ENCODE peak calls at places on chromosome X, in four cellular contexts. One of them, this sample, is unnamed.

GRCh38 chrX:150919401-150919800 is 20.9 kb upstream of the CD99L2 start:
- DNase-seq in heart left ventricle: no peak
- DNase-seq in B cell: no peak
- DNase-seq in suprapubic skin: no peak
- DNase-seq in this sample: no peak

GRCh38 chrX:71976753-71977152 is 66.1 kb downstream of the NHSL2 start:
- DNase-seq in heart left ventricle: no peak
- DNase-seq in B cell: no peak
- DNase-seq in suprapubic skin: no peak
- DNase-seq in this sample: no peak

GRCh38 chrX:147848009-147848408 is 63.7 kb upstream of the FMR1 start:
- DNase-seq in heart left ventricle: no peak
- DNase-seq in B cell: no peak
- DNase-seq in suprapubic skin: no peak
- DNase-seq in this sample: no peak

GRCh38 chrX:46791927-46792825 is 33.3 kb upstream of the SLC9A7 start:
- DNase-seq in heart left ventricle: no peak
- DNase-seq in B cell: no peak
- DNase-seq in suprapubic skin: no peak
- DNase-seq in this sample: no peak

GRCh38 chrX:123064053-123064452 is 120.0 kb upstream of the GRIA3 start:
- DNase-seq in heart left ventricle: no peak
- DNase-seq in B cell: no peak
- DNase-seq in suprapubic skin: no peak
- DNase-seq in this sample: no peak

GRCh38 chrX:46444011-46444410 is 101.2 kb downstream of the ZNF674 start:
- DNase-seq in heart left ventricle: no peak
- DNase-seq in B cell: no peak
- DNase-seq in suprapubic skin: no peak
- DNase-seq in this sample: no peak

GRCh38 chrX:140821280-140821679 is 111.7 kb downstream of the LINC00632 start:
- DNase-seq in heart left ventricle: no peak
- DNase-seq in B cell: no peak
- DNase-seq in suprapubic skin: no peak
- DNase-seq in this sample: no peak

GRCh38 chrX:94204524-94204923 is 530.5 kb downstream of the FAM133A start:
- DNase-seq in heart left ventricle: no peak
- DNase-seq in B cell: no peak
- DNase-seq in suprapubic skin: no peak
- DNase-seq in this sample: no peak

GRCh38 chrX:24020280-24020876 is 6.6 kb downstream of the KLHL15 start:
- DNase-seq in heart left ventricle: no peak
- DNase-seq in B cell: no peak
- DNase-seq in suprapubic skin: no peak
- DNase-seq in this sample: no peak

GRCh38 chrX:136210243-136210642 is 41.0 kb downstream of the MAP7D3 start:
- DNase-seq in heart left ventricle: no peak
- DNase-seq in B cell: peak; percentile 46
- DNase-seq in suprapubic skin: no peak
- DNase-seq in this sample: no peak

DNA sequence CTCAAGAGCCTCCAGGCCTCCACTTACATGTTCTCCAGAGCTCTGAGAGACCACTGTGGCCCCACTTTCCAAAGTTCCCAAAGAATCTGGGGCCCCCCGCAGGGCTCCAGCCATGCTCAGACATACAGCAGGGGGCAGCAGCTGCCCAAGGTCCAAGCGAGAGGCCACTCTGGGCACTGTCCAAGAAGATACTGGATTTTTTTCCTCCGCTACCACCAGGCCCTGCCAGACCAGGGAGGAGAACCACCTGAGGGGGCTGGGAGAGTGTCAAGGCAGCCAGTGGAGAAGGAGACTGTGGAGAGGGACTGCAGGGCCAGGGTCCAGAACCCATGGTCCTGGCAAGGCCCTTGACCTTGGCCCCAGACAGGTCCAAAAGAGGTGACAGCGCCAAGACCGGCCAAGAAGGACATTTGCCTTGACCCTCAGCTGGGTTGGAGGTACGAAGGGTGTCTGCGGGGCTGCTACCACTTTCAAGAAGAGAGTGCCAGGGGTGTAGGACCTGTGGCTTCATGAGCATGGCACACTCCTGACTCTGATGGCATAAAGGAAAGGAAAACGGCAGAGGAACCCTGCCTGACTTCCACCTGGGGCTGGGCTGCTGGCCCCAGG is 5.3 kb downstream of the EMD start:
- DNase-seq in heart left ventricle: no peak
- DNase-seq in B cell: no peak
- DNase-seq in suprapubic skin: peak; percentile 57
- DNase-seq in this sample: no peak
- TF ChIP-seq CTCF in heart left ventricle: peak; percentile 44
- TF ChIP-seq CTCF in B cell: no peak
- TF ChIP-seq CTCF in suprapubic skin: no peak
- TF ChIP-seq CTCF in this sample: no peak

GRCh38 chrX:120378570-120378969 is 16.7 kb downstream of the ATP1B4 start:
- DNase-seq in heart left ventricle: no peak
- DNase-seq in B cell: no peak
- DNase-seq in suprapubic skin: no peak
- DNase-seq in this sample: no peak

GRCh38 chrX:120377179-120377578 is 15.3 kb downstream of the ATP1B4 start:
- DNase-seq in heart left ventricle: no peak
- DNase-seq in B cell: no peak
- DNase-seq in suprapubic skin: no peak
- DNase-seq in this sample: no peak

GRCh38 chrX:120380699-120381098 is 18.8 kb downstream of the ATP1B4 start:
- DNase-seq in heart left ventricle: no peak
- DNase-seq in B cell: peak; percentile 30
- DNase-seq in suprapubic skin: no peak
- DNase-seq in this sample: no peak
- TF ChIP-seq CTCF in heart left ventricle: peak; percentile 12
- TF ChIP-seq CTCF in B cell: peak; percentile 63
- TF ChIP-seq CTCF in suprapubic skin: no peak
- TF ChIP-seq CTCF in this sample: no peak

GRCh38 chrX:117839544-117839943 is 277.1 kb downstream of the KLHL13 start:
- DNase-seq in heart left ventricle: no peak
- DNase-seq in B cell: no peak
- DNase-seq in suprapubic skin: no peak
- DNase-seq in this sample: no peak
- TF ChIP-seq CTCF in heart left ventricle: no peak
- TF ChIP-seq CTCF in B cell: no peak
- TF ChIP-seq CTCF in suprapubic skin: no peak
- TF ChIP-seq CTCF in this sample: no peak

DNA sequence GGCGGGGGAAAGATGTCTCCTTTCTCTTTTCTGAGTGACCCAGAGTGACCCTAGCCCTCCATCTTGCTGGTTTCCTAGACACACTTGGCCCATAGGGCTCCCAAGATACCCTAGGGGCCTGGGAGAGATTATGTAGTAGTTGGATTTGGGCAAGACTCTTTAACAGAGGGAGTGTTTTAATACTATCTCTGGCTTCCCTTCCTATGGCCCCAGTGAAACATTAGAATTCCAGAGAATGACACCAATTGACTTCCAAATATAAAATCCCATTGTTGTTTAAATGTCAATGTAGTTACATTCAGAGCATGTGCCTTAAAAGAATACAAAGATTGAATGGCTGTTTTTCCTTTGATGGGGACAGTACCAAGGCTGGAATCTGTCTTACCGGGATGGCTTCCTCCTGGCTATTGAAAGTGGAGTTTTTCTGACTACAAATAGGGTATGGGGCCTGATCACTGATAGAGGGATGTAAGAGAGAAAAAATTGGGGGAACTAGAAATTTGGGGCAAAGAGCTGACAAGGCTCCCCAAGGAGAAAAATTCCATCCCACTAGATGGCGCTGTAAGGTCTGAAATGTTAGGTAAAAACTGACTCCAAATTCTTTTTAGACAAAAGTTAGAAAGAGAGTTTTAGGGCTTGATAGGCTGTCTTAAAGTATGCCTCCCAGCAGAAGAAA is 10.7 kb downstream of the TENT5D start:
- DNase-seq in heart left ventricle: no peak
- DNase-seq in B cell: no peak
- DNase-seq in suprapubic skin: no peak
- DNase-seq in this sample: no peak
- TF ChIP-seq CTCF in heart left ventricle: peak; percentile 6
- TF ChIP-seq CTCF in B cell: no peak
- TF ChIP-seq CTCF in suprapubic skin: no peak
- TF ChIP-seq CTCF in this sample: no peak

GRCh38 chrX:28628101-28628500 is 40.9 kb downstream of the IL1RAPL1 start:
- DNase-seq in heart left ventricle: no peak
- DNase-seq in B cell: no peak
- DNase-seq in suprapubic skin: no peak
- DNase-seq in this sample: no peak
- TF ChIP-seq CTCF in heart left ventricle: no peak
- TF ChIP-seq CTCF in B cell: no peak
- TF ChIP-seq CTCF in suprapubic skin: no peak
- TF ChIP-seq CTCF in this sample: no peak

DNA sequence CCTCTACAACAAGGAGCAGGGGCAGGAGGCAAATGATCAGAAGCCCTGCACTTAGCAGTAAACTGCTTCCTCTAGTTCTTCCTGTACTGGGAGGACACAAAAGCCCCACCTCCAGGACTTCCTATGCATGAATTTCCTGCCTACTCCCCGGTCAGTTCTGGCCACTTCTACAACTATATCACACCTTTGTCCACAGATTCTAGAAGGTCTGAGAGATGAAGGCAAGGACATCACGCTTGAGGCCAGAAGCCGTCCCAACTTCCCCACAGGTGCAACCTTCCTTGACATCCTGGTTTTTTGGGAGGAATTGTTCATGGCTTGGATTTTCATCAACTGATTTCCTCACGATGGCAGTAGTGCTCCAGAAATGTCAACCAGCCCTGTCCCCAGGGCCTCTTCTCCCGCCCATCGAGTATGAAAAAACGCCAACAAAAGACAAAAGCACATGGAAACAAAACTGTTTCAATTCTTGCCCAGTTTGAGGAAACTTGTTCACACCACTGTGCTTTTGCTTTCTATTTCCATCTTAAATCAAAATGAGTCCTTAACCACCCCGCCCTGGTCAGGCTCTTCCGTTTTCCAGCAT is 206.5 kb upstream of the STK26 start:
- DNase-seq in heart left ventricle: no peak
- DNase-seq in B cell: peak; percentile 49
- DNase-seq in suprapubic skin: peak; percentile 84
- DNase-seq in this sample: no peak
- TF ChIP-seq CTCF in heart left ventricle: peak; percentile 59
- TF ChIP-seq CTCF in B cell: peak; percentile 63
- TF ChIP-seq CTCF in suprapubic skin: peak; percentile 88
- TF ChIP-seq CTCF in this sample: peak; percentile 13

DNA sequence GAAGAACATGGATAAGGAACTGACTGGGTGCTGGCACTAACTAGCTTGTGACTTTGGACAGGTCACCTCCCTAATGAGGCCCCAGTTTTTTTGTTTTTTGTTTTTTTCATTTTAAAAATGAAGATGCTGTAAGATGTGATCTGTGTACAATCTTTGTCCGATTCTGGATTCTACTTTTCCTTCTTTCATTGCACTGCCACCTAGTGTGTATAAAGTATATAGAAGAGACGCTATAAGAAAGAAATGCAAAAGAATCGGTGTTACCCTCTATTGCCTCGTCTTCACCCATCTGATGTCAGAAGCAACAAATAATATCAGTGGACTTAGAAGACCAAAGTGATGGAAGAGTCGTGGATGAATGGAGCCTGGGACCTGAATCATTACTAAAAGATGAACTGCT is 58.6 kb upstream of the P2RY10 start:
- DNase-seq in heart left ventricle: no peak
- DNase-seq in B cell: no peak
- DNase-seq in suprapubic skin: no peak
- DNase-seq in this sample: no peak
- TF ChIP-seq CTCF in heart left ventricle: peak; percentile 38
- TF ChIP-seq CTCF in B cell: peak; percentile 49
- TF ChIP-seq CTCF in suprapubic skin: no peak
- TF ChIP-seq CTCF in this sample: no peak

GRCh38 chrX:21839334-21840198 is at the start of gene MBTPS2:
- DNase-seq in heart left ventricle: peak; percentile 88
- DNase-seq in B cell: peak; percentile 43
- DNase-seq in suprapubic skin: peak; percentile 90
- DNase-seq in this sample: peak; percentile 85
- TF ChIP-seq CTCF in heart left ventricle: no peak
- TF ChIP-seq CTCF in B cell: no peak
- TF ChIP-seq CTCF in suprapubic skin: no peak
- TF ChIP-seq CTCF in this sample: no peak

GRCh38 chrX:64205735-64206491 is 405 bp upstream of the AMER1 start:
- DNase-seq in heart left ventricle: peak; percentile 93
- DNase-seq in B cell: peak; percentile 90
- DNase-seq in suprapubic skin: peak; percentile 95
- DNase-seq in this sample: peak; percentile 95
- TF ChIP-seq CTCF in heart left ventricle: no peak
- TF ChIP-seq CTCF in B cell: no peak
- TF ChIP-seq CTCF in suprapubic skin: no peak
- TF ChIP-seq CTCF in this sample: no peak

DNA sequence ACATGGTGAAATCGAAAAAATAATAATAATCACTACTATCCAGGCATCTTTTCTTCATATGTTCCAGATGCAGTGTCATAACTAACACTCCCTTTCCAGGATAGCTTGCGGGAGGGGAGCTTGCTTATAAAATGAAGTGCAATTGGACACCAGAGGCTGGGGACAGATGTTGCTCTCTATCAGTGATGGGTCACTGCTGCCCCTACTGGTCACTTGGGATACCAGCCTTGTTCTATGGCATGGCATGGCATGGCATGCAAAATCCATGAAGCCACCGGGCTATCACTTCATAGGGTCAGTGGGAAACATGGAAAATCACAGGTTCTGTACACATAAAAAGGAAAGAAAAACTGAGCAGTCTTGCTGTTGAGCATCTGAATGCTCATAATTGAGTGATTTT is 168.1 kb downstream of the GLRA2 start:
- DNase-seq in heart left ventricle: no peak
- DNase-seq in B cell: peak; percentile 16
- DNase-seq in suprapubic skin: no peak
- DNase-seq in this sample: no peak
- TF ChIP-seq CTCF in heart left ventricle: peak; percentile 41
- TF ChIP-seq CTCF in B cell: peak; percentile 51
- TF ChIP-seq CTCF in suprapubic skin: no peak
- TF ChIP-seq CTCF in this sample: no peak

This sample was measured in coronary artery.